ENCODE peak calls at places on chromosomes 5 and 9, in seven cellular contexts. One of them, this sample, is unnamed.
A peak's percentile ranks its signal among the peaks of the same experiment; 100 is the strongest.

GRCh38 chr5:159527546-159527945 is 197.3 kb upstream of the IL12B start:
- DNase-seq in WTC11: no peak
- DNase-seq in RWPE1: no peak
- DNase-seq in heart left ventricle: no peak
- DNase-seq in stomach: no peak
- DNase-seq in omental fat pad: no peak
- DNase-seq in transverse colon: no peak
- DNase-seq in this sample: no peak

GRCh38 chr5:82163459-82164108 is 114.6 kb downstream of the RPS23 start:
- DNase-seq in WTC11: no peak
- DNase-seq in RWPE1: peak; percentile 22
- DNase-seq in heart left ventricle: no peak
- DNase-seq in stomach: no peak
- DNase-seq in omental fat pad: no peak
- DNase-seq in transverse colon: no peak
- DNase-seq in this sample: no peak

GRCh38 chr9:89339807-89340206 is 21.5 kb downstream of the SECISBP2 start:
- DNase-seq in WTC11: no peak
- DNase-seq in RWPE1: no peak
- DNase-seq in heart left ventricle: no peak
- DNase-seq in stomach: no peak
- DNase-seq in omental fat pad: no peak
- DNase-seq in transverse colon: no peak
- DNase-seq in this sample: no peak

GRCh38 chr5:99020698-99021048 is 91.9 kb upstream of the CHD1 start:
- DNase-seq in WTC11: no peak
- DNase-seq in RWPE1: no peak
- DNase-seq in heart left ventricle: no peak
- DNase-seq in stomach: no peak
- DNase-seq in omental fat pad: no peak
- DNase-seq in transverse colon: no peak
- DNase-seq in this sample: no peak

GRCh38 chr9:99013550-99013949 is 69.8 kb downstream of the COL15A1 start:
- DNase-seq in WTC11: no peak
- DNase-seq in RWPE1: no peak
- DNase-seq in heart left ventricle: no peak
- DNase-seq in stomach: no peak
- DNase-seq in omental fat pad: no peak
- DNase-seq in transverse colon: no peak
- DNase-seq in this sample: no peak

GRCh38 chr9:68747043-68747533 is 42.0 kb downstream of the PIP5K1B start:
- DNase-seq in WTC11: no peak
- DNase-seq in RWPE1: peak; percentile 8
- DNase-seq in heart left ventricle: no peak
- DNase-seq in stomach: no peak
- DNase-seq in omental fat pad: no peak
- DNase-seq in transverse colon: no peak
- DNase-seq in this sample: no peak

GRCh38 chr5:160001051-160001450 is 7.9 kb upstream of the TTC1 start:
- DNase-seq in WTC11: no peak
- DNase-seq in RWPE1: no peak
- DNase-seq in heart left ventricle: no peak
- DNase-seq in stomach: no peak
- DNase-seq in omental fat pad: no peak
- DNase-seq in transverse colon: no peak
- DNase-seq in this sample: no peak

GRCh38 chr9:5099466-5099865 is 86.0 kb downstream of the INSL6 start:
- DNase-seq in WTC11: no peak
- DNase-seq in RWPE1: no peak
- DNase-seq in heart left ventricle: no peak
- DNase-seq in stomach: no peak
- DNase-seq in omental fat pad: no peak
- DNase-seq in transverse colon: no peak
- DNase-seq in this sample: no peak

GRCh38 chr5:159324097-159324760 is 6.1 kb downstream of the IL12B start:
- DNase-seq in WTC11: no peak
- DNase-seq in RWPE1: no peak
- DNase-seq in heart left ventricle: no peak
- DNase-seq in stomach: no peak
- DNase-seq in omental fat pad: no peak
- DNase-seq in transverse colon: no peak
- DNase-seq in this sample: no peak

GRCh38 chr5:160726721-160727120 is 125.3 kb downstream of the ATP10B start:
- DNase-seq in WTC11: no peak
- DNase-seq in RWPE1: no peak
- DNase-seq in heart left ventricle: no peak
- DNase-seq in stomach: no peak
- DNase-seq in omental fat pad: no peak
- DNase-seq in transverse colon: no peak
- DNase-seq in this sample: no peak

GRCh38 chr9:100700689-100701318 is 122.9 kb downstream of the CAVIN4 start:
- DNase-seq in WTC11: peak; percentile 44
- DNase-seq in RWPE1: no peak
- DNase-seq in heart left ventricle: no peak
- DNase-seq in stomach: no peak
- DNase-seq in omental fat pad: no peak
- DNase-seq in transverse colon: no peak
- DNase-seq in this sample: no peak

GRCh38 chr5:103224118-103224893 is 34.3 kb upstream of the MACIR start:
- DNase-seq in WTC11: peak; percentile 65
- DNase-seq in RWPE1: peak; percentile 44
- DNase-seq in heart left ventricle: no peak
- DNase-seq in stomach: no peak
- DNase-seq in omental fat pad: no peak
- DNase-seq in transverse colon: peak; percentile 20
- DNase-seq in this sample: no peak

GRCh38 chr9:113560621-113560915 is 97.0 kb downstream of the RGS3 start:
- DNase-seq in WTC11: no peak
- DNase-seq in RWPE1: no peak
- DNase-seq in heart left ventricle: no peak
- DNase-seq in stomach: no peak
- DNase-seq in omental fat pad: no peak
- DNase-seq in transverse colon: no peak
- DNase-seq in this sample: no peak

GRCh38 chr5:135248801-135249231 is 150.2 kb downstream of the MACROH2A1 start:
- DNase-seq in WTC11: no peak
- DNase-seq in RWPE1: no peak
- DNase-seq in heart left ventricle: no peak
- DNase-seq in stomach: peak; percentile 17
- DNase-seq in omental fat pad: no peak
- DNase-seq in transverse colon: no peak
- DNase-seq in this sample: peak; percentile 64

GRCh38 chr9:14158911-14159310 is 155.0 kb downstream of the NFIB start:
- DNase-seq in WTC11: no peak
- DNase-seq in RWPE1: peak; percentile 8
- DNase-seq in heart left ventricle: no peak
- DNase-seq in stomach: no peak
- DNase-seq in omental fat pad: no peak
- DNase-seq in transverse colon: no peak
- DNase-seq in this sample: no peak

GRCh38 chr9:81607593-81608288 is 81.6 kb downstream of the TLE1 start:
- DNase-seq in WTC11: no peak
- DNase-seq in RWPE1: no peak
- DNase-seq in heart left ventricle: no peak
- DNase-seq in stomach: no peak
- DNase-seq in omental fat pad: no peak
- DNase-seq in transverse colon: no peak
- DNase-seq in this sample: no peak

GRCh38 chr9:84296146-84296843 is 44.3 kb downstream of the SLC28A3 start:
- DNase-seq in WTC11: no peak
- DNase-seq in RWPE1: no peak
- DNase-seq in heart left ventricle: no peak
- DNase-seq in stomach: no peak
- DNase-seq in omental fat pad: no peak
- DNase-seq in transverse colon: no peak
- DNase-seq in this sample: no peak

GRCh38 chr5:71586941-71587708 is at the start of gene MCCC2:
- DNase-seq in WTC11: peak; percentile 99
- DNase-seq in RWPE1: peak; percentile 97
- DNase-seq in heart left ventricle: peak; percentile 97
- DNase-seq in stomach: peak; percentile 98
- DNase-seq in omental fat pad: peak; percentile 95
- DNase-seq in transverse colon: peak; percentile 98
- DNase-seq in this sample: peak; percentile 99

GRCh38 chr9:130746434-130747212 is 53.0 kb downstream of the EXOSC2 start:
- DNase-seq in WTC11: no peak
- DNase-seq in RWPE1: no peak
- DNase-seq in heart left ventricle: no peak
- DNase-seq in stomach: no peak
- DNase-seq in omental fat pad: no peak
- DNase-seq in transverse colon: no peak
- DNase-seq in this sample: no peak

GRCh38 chr5:180696116-180696515 is 43.7 kb downstream of the OR2Y1 start:
- DNase-seq in WTC11: no peak
- DNase-seq in RWPE1: no peak
- DNase-seq in heart left ventricle: no peak
- DNase-seq in stomach: no peak
- DNase-seq in omental fat pad: no peak
- DNase-seq in transverse colon: no peak
- DNase-seq in this sample: no peak

GRCh38 chr9:123468541-123468940 is 112.5 kb downstream of the CRB2 start:
- DNase-seq in WTC11: no peak
- DNase-seq in RWPE1: no peak
- DNase-seq in heart left ventricle: no peak
- DNase-seq in stomach: no peak
- DNase-seq in omental fat pad: no peak
- DNase-seq in transverse colon: no peak
- DNase-seq in this sample: no peak

GRCh38 chr9:4297795-4298254 is 2.0 kb downstream of the GLIS3 start:
- DNase-seq in WTC11: peak; percentile 75
- DNase-seq in RWPE1: no peak
- DNase-seq in heart left ventricle: peak; percentile 59
- DNase-seq in stomach: peak; percentile 58
- DNase-seq in omental fat pad: peak; percentile 32
- DNase-seq in transverse colon: peak; percentile 67
- DNase-seq in this sample: no peak

GRCh38 chr5:137621306-137621705 is 114.6 kb downstream of the KLHL3 start:
- DNase-seq in WTC11: no peak
- DNase-seq in RWPE1: no peak
- DNase-seq in heart left ventricle: no peak
- DNase-seq in stomach: no peak
- DNase-seq in omental fat pad: no peak
- DNase-seq in transverse colon: no peak
- DNase-seq in this sample: no peak

GRCh38 chr9:114588150-114588663 is 638 bp downstream of the ATP6V1G1 start:
- DNase-seq in WTC11: no peak
- DNase-seq in RWPE1: no peak
- DNase-seq in heart left ventricle: no peak
- DNase-seq in stomach: no peak
- DNase-seq in omental fat pad: no peak
- DNase-seq in transverse colon: no peak
- DNase-seq in this sample: no peak

GRCh38 chr5:64147849-64148441 is 17.7 kb upstream of the RNF180 start:
- DNase-seq in WTC11: peak; percentile 68
- DNase-seq in RWPE1: peak; percentile 62
- DNase-seq in heart left ventricle: peak; percentile 55
- DNase-seq in stomach: peak; percentile 71
- DNase-seq in omental fat pad: no peak
- DNase-seq in transverse colon: peak; percentile 20
- DNase-seq in this sample: no peak

GRCh38 chr5:75037106-75037505 is 15.3 kb downstream of the GCNT4 start:
- DNase-seq in WTC11: no peak
- DNase-seq in RWPE1: peak; percentile 99
- DNase-seq in heart left ventricle: no peak
- DNase-seq in stomach: peak; percentile 65
- DNase-seq in omental fat pad: no peak
- DNase-seq in transverse colon: peak; percentile 30
- DNase-seq in this sample: no peak

GRCh38 chr9:114674076-114674797 is 7.8 kb downstream of the TEX48 start:
- DNase-seq in WTC11: no peak
- DNase-seq in RWPE1: no peak
- DNase-seq in heart left ventricle: no peak
- DNase-seq in stomach: no peak
- DNase-seq in omental fat pad: no peak
- DNase-seq in transverse colon: no peak
- DNase-seq in this sample: no peak

GRCh38 chr9:87290241-87290700 is 207.4 kb upstream of the DAPK1 start:
- DNase-seq in WTC11: peak; percentile 29
- DNase-seq in RWPE1: peak; percentile 17
- DNase-seq in heart left ventricle: no peak
- DNase-seq in stomach: no peak
- DNase-seq in omental fat pad: no peak
- DNase-seq in transverse colon: no peak
- DNase-seq in this sample: no peak
- TF ChIP-seq CTCF in WTC11: no peak
- TF ChIP-seq CTCF in RWPE1: no peak
- TF ChIP-seq CTCF in heart left ventricle: no peak
- TF ChIP-seq CTCF in stomach: no peak
- TF ChIP-seq CTCF in omental fat pad: no peak
- TF ChIP-seq CTCF in transverse colon: no peak
- TF ChIP-seq CTCF in this sample: peak; percentile 72

GRCh38 chr5:65624025-65624569 is at the start of gene TRIM23:
- DNase-seq in WTC11: peak; percentile 84
- DNase-seq in RWPE1: peak; percentile 93
- DNase-seq in heart left ventricle: peak; percentile 94
- DNase-seq in stomach: peak; percentile 91
- DNase-seq in omental fat pad: peak; percentile 55
- DNase-seq in transverse colon: peak; percentile 93
- DNase-seq in this sample: peak; percentile 97
- TF ChIP-seq CTCF in WTC11: no peak
- TF ChIP-seq CTCF in RWPE1: no peak
- TF ChIP-seq CTCF in heart left ventricle: no peak
- TF ChIP-seq CTCF in stomach: no peak
- TF ChIP-seq CTCF in omental fat pad: no peak
- TF ChIP-seq CTCF in transverse colon: no peak
- TF ChIP-seq CTCF in this sample: peak; percentile 41

DNA sequence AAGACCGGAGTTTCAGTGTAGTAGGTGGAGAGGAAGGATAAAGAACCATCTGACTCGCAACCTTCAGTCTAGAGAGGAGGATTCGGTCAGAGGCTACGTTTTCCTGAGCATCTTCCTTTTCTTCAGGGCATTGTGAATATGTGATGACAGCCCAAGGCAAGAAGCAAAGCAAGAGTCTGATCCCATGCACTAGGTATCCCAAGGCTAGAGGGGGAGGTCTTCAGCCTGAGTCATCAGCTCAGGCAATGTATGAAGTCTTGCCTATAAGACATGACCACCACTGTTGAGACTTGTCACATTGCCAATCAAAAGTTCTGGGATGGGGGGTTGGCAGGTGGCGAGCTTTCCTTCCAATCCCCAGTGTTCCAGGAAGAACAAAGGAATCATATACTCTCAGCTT is 63.3 kb downstream of the UGCG start:
- DNase-seq in WTC11: no peak
- DNase-seq in RWPE1: peak; percentile 40
- DNase-seq in heart left ventricle: no peak
- DNase-seq in stomach: no peak
- DNase-seq in omental fat pad: no peak
- DNase-seq in transverse colon: no peak
- DNase-seq in this sample: no peak
- TF ChIP-seq CTCF in WTC11: no peak
- TF ChIP-seq CTCF in RWPE1: no peak
- TF ChIP-seq CTCF in heart left ventricle: no peak
- TF ChIP-seq CTCF in stomach: no peak
- TF ChIP-seq CTCF in omental fat pad: no peak
- TF ChIP-seq CTCF in transverse colon: no peak
- TF ChIP-seq CTCF in this sample: no peak

DNA sequence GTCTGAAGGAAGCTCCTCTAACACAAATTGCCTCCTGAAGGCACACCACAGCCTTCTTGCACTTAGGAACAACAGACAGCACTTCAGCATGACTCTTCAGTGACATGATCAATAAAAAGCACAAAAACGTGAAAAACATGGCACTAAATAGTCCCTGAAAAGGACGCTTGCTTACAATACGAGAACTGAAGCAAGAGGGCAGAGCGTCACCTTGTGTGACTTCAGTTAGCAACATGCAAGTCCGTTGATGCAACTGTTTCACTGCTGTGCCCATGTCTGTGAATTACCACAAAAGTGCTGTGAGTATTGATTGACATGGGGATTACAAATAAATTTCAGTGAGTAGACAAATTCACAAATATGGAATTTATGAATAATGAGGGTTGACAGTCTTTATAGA is 219.9 kb upstream of the GAS1 start:
- DNase-seq in WTC11: no peak
- DNase-seq in RWPE1: no peak
- DNase-seq in heart left ventricle: no peak
- DNase-seq in stomach: no peak
- DNase-seq in omental fat pad: no peak
- DNase-seq in transverse colon: no peak
- DNase-seq in this sample: no peak
- TF ChIP-seq CTCF in WTC11: no peak
- TF ChIP-seq CTCF in RWPE1: no peak
- TF ChIP-seq CTCF in heart left ventricle: no peak
- TF ChIP-seq CTCF in stomach: no peak
- TF ChIP-seq CTCF in omental fat pad: no peak
- TF ChIP-seq CTCF in transverse colon: no peak
- TF ChIP-seq CTCF in this sample: no peak

This sample was measured in chondrocyte.